ENCODE peak calls at places on chromosome 15, in nine cellular contexts. M is cardiac fibroblast; Y is HL-60; P is ureter; W is stimulated activated CD8-positive, alpha-beta memory T cell treated with anti-CD3 and anti-CD28 coated beads, Interleukin-4, amount 100 ng/mL, for 24 hours; C is AG09309; A is HTR-8/SVneo; K is NCI-H2081; Q is memory B cell. I is an unnamed sample.

GRCh38 chr15:63232400-63232799 is 43.0 kb downstream of the RAB8B start:
- DNase-seq in Y (no peak), M (no peak), A (no peak), K (no peak), C (no peak), W (no peak), Q (no peak), P (no peak), I (peak; percentile 29)

GRCh38 chr15:85514413-85514812 is 134.0 kb downstream of the AKAP13 start:
- DNase-seq in K (no peak), Q (no peak), C (no peak), P (no peak), A (no peak), Y (no peak), W (no peak), M (no peak), I (no peak)

GRCh38 chr15:67185621-67186225 is 68.7 kb downstream of the AAGAB start:
- DNase-seq in Y (no peak), A (no peak), Q (no peak), P (no peak), C (no peak), K (no peak), M (peak; percentile 53), W (no peak), I (no peak)

GRCh38 chr15:87228460-87228859 is 1028.1 kb downstream of the NTRK3 start:
- DNase-seq in A (no peak), C (no peak), W (no peak), Q (no peak), M (no peak), P (no peak), Y (no peak), K (no peak), I (no peak)

GRCh38 chr15:25711164-25711563 is 152.0 kb downstream of the ATP10A start:
- DNase-seq in Q (no peak), C (no peak), P (no peak), K (no peak), W (no peak), A (no peak), M (no peak), Y (no peak), I (no peak)

GRCh38 chr15:68304611-68305337 is 27.2 kb downstream of the FEM1B start:
- DNase-seq in Q (no peak), M (no peak), P (peak; percentile 42), C (no peak), A (no peak), Y (no peak), K (no peak), W (no peak), I (no peak)

GRCh38 chr15:91047545-91048199 is 25.3 kb upstream of the VPS33B start:
- DNase-seq in C (no peak), K (no peak), P (no peak), A (no peak), M (no peak), W (no peak), Y (peak; percentile 78), Q (no peak), I (no peak)

GRCh38 chr15:69303337-69304175 is 4.8 kb downstream of the PAQR5 start:
- DNase-seq in Q (no peak), W (no peak), P (no peak), K (no peak), Y (no peak), A (no peak), M (no peak), C (no peak), I (no peak)

GRCh38 chr15:97900006-97900405 is 60.5 kb upstream of the ARRDC4 start:
- DNase-seq in K (no peak), C (no peak), A (no peak), M (no peak), Q (no peak), W (no peak), P (no peak), Y (no peak), I (no peak)

GRCh38 chr15:57461541-57461940 is 85.2 kb downstream of the CGNL1 start:
- DNase-seq in P (no peak), M (no peak), Q (no peak), K (no peak), A (no peak), C (no peak), Y (no peak), W (no peak), I (no peak)

GRCh38 chr15:83320831-83321230 is 36.4 kb upstream of the BNC1 start:
- DNase-seq in P (no peak), C (no peak), M (peak; percentile 34), A (no peak), Q (no peak), W (no peak), K (no peak), Y (no peak), I (no peak)

GRCh38 chr15:82021992-82022391 is 23.8 kb downstream of the MEX3B start:
- DNase-seq in P (peak; percentile 71), A (peak; percentile 66), W (no peak), K (peak; percentile 9), M (peak; percentile 41), Q (no peak), Y (no peak), C (no peak), I (no peak)